ENCODE peak calls at places on chromosomes 5 and 9, in six cellular contexts. M is RPMI7951, W is erythroblast, H is EL, Z is GM23248, T is MM.1S. X is an unnamed sample.

GRCh38 chr9:15349892-15350761 is 43.1 kb upstream of the TTC39B start:
- DNase-seq in Z (peak), W (peak), M (peak), T (no peak), H (peak), X (peak)

GRCh38 chr5:5584236-5584749 is 161.8 kb downstream of the ICE1 start:
- DNase-seq in Z (no peak), T (no peak), H (no peak), M (no peak), W (no peak), X (no peak)

GRCh38 chr5:14266686-14267085 is 123.5 kb downstream of the TRIO start:
- DNase-seq in M (no peak), T (no peak), H (no peak), Z (peak), W (peak), X (peak)

GRCh38 chr9:93579711-93580516 is 3.5 kb downstream of the PHF2 start:
- DNase-seq in Z (no peak), T (no peak), H (no peak), W (no peak), M (no peak), X (no peak)

GRCh38 chr5:172052454-172053236 is 46.2 kb upstream of the FBXW11 start:
- DNase-seq in H (peak), W (peak), Z (peak), M (peak), T (no peak), X (peak)

GRCh38 chr5:80192507-80193241 is 63.2 kb downstream of the SERINC5 start:
- DNase-seq in M (peak), W (no peak), T (no peak), H (peak), Z (peak), X (peak)

GRCh38 chr5:148397968-148398595 is 14.3 kb downstream of the FBXO38 start:
- DNase-seq in H (no peak), W (no peak), Z (no peak), M (no peak), T (no peak), X (no peak)

GRCh38 chr9:113474372-113474771 is 10.8 kb downstream of the RGS3 start:
- DNase-seq in Z (no peak), T (no peak), H (no peak), M (no peak), W (no peak), X (no peak)

GRCh38 chr5:138180183-138180782 is 1.4 kb downstream of the KIF20A start:
- DNase-seq in W (peak), H (peak), Z (peak), T (peak), M (peak), X (peak)

GRCh38 chr9:79384091-79384490 is 187.7 kb upstream of the TLE4 start:
- DNase-seq in T (no peak), H (no peak), M (no peak), Z (no peak), W (no peak), X (no peak)

GRCh38 chr9:137052998-137053943 is 590 bp downstream of the ENTPD2 start:
- DNase-seq in Z (no peak), T (no peak), H (no peak), W (no peak), M (no peak), X (no peak)